ENCODE peak calls at places on chromosomes 5 and 9, in nine cellular contexts. N is choroid plexus epithelial cell, S is testis, D is cardiac fibroblast, F is prostate gland, P is AG04450, O is heart left ventricle, U is lower leg skin, E is fibroblast of pulmonary artery. L is an unnamed sample.

GRCh38 chr5:110588241-110588962 is 138.1 kb downstream of the TMEM232 start:
- DNase-seq in P (no peak), E (no peak), N (no peak), O (no peak), D (no peak), U (no peak), F (no peak), S (no peak), L (no peak)

GRCh38 chr5:60173672-60174071 is 280.1 kb upstream of the PDE4D start:
- DNase-seq in O (no peak), S (no peak), U (no peak), F (no peak), P (no peak), D (no peak), E (no peak), N (no peak), L (no peak)

GRCh38 chr9:113427629-113428028 is 17.1 kb downstream of the C9orf43 start:
- DNase-seq in N (peak), P (no peak), E (peak), S (no peak), D (peak), F (no peak), O (no peak), U (no peak), L (no peak)

GRCh38 chr5:107542831-107543231 is 127.9 kb downstream of the EFNA5 start:
- DNase-seq in E (peak), F (peak), P (peak), N (peak), O (peak), S (peak), D (peak), U (peak), L (no peak)

GRCh38 chr5:88786217-88786560 is 96.8 kb downstream of the MEF2C start:
- DNase-seq in F (no peak), U (no peak), O (no peak), S (no peak), D (peak), N (peak), E (peak), P (no peak), L (no peak)

GRCh38 chr5:153629027-153629426 is 138.6 kb downstream of the GRIA1 start:
- DNase-seq in U (peak), E (peak), N (peak), F (no peak), O (peak), S (peak), P (peak), D (peak), L (peak)

GRCh38 chr9:117412006-117412715 is 2.7 kb downstream of the ASTN2 start:
- DNase-seq in N (no peak), F (peak), D (no peak), S (no peak), P (no peak), O (no peak), U (no peak), E (no peak), L (no peak)

GRCh38 chr9:124371183-124371582 is 44.1 kb downstream of the PSMB7 start:
- DNase-seq in P (no peak), D (peak), S (no peak), E (peak), F (no peak), U (no peak), O (no peak), N (peak), L (no peak)

GRCh38 chr5:36722913-36723312 is 116.5 kb downstream of the SLC1A3 start:
- DNase-seq in O (no peak), S (no peak), E (no peak), D (peak), U (no peak), N (peak), F (no peak), P (no peak), L (no peak)

GRCh38 chr9:112080831-112081542 is 94.1 kb downstream of the SUSD1 start:
- DNase-seq in N (no peak), F (no peak), S (no peak), U (no peak), D (no peak), O (no peak), E (no peak), P (no peak), L (no peak)

GRCh38 chr5:151155777-151156731 is 1.5 kb downstream of the ANXA6 start:
- DNase-seq in O (peak), S (peak), E (peak), N (peak), U (no peak), P (no peak), F (no peak), D (peak), L (no peak)
- TF ChIP-seq CTCF in O (no peak), S (no peak), E (no peak), N (no peak), U (no peak), P (no peak), F (no peak), D (no peak), L (no peak)

GRCh38 chr9:129483467-129484324 is 137.2 kb downstream of the C9orf50 start:
- DNase-seq in P (no peak), E (peak), U (peak), N (peak), O (peak), D (peak), S (peak), F (peak), L (no peak)
- H3K4me3 ChIP-seq in P (peak), E (peak), U (no peak), N (peak), O (peak), D (peak), S (peak), F (peak), L (peak)

DNA sequence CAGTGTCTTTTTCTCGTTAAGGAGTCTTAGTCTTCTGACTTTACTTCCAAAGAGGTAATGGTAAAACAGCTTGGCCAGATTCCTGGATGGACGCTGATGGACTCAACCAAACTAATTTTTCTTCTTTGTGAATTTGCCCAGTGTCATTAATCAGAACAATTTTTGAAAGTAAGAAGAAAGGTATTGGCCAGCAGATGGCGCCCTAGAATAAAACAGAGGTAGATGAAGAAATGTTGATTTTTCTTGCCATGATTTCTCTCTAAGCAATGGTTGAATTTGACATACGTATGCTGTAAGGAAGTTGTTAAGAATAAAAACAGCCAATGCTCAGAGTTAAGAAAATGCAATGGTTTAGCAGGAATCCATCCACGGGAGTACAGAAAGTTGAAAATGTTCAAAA is 500.0 kb downstream of the DIRAS2 start:
- DNase-seq in N (peak), O (peak), E (peak), D (peak), P (no peak), U (peak), F (peak), S (peak), L (peak)
- TF ChIP-seq CTCF in N (peak), O (peak), E (peak), D (peak), P (peak), U (no peak), F (no peak), S (peak), L (peak)

GRCh38 chr5:146055432-146055831 is 49.9 kb downstream of the PLAC8L1 start:
- DNase-seq in F (no peak), S (no peak), O (no peak), U (no peak), N (no peak), E (no peak), P (no peak), D (no peak), L (no peak)

GRCh38 chr5:146060221-146060585 is 45.2 kb downstream of the PLAC8L1 start:
- DNase-seq in N (no peak), U (no peak), E (no peak), O (no peak), P (no peak), S (no peak), D (no peak), F (no peak), L (no peak)

DNA sequence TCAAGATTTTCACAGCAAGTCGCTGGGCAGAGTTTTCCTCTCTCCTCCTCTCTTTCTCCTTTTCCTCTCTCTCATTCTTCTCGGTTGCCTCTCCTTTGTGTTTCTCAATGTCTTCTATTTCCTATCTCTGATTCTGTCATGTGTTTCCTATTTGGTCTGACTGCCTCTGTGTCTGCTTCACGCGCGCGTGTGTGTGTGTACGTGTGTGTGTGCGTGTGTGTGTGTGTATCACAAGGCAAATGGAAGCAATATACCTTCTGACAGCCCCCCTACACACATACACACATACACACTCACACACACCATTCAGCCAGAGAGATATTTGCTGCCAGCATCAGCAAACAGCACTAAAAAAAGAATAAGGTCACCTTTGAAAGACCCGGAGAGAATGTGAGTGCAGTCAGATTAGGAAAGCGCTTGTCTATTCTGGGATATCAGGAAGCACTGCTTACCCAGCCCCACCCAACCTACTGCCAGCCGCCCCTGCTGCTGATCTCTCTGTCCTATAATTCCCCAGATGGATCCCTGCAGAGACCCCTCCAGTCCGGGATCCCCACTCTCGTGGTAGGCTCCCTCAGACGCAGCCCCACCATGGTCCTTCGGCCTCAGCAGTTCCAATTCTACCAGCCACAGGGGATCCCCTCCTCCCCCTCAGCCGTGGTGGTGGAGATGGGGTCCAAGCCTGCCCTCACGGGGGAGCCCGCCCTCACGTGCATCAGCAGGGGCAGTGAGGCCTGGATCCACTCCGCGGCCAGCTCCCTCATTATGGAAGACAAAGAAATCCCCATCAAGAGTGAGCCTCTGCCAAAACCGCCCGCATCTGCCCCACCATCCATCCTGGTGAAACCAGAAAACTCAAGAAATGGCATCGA is 45.8 kb downstream of the PLAC8L1 start:
- DNase-seq in U (no peak), S (no peak), P (no peak), N (peak), O (peak), D (no peak), F (no peak), E (peak), L (no peak)
- H3K4me3 ChIP-seq in U (no peak), S (no peak), P (no peak), N (no peak), O (peak), D (no peak), F (no peak), E (no peak), L (no peak)

GRCh38 chr5:113194125-113194524 is 217.5 kb downstream of the DCP2 start:
- DNase-seq in D (no peak), N (no peak), F (no peak), E (no peak), P (no peak), S (no peak), O (no peak), U (no peak), L (no peak)
- TF ChIP-seq CTCF in D (no peak), N (peak), F (no peak), E (no peak), P (no peak), S (no peak), O (no peak), U (no peak), L (no peak)